ENCODE peak calls at places on chromosomes 13 and 19, in six cellular contexts. H is body of pancreas, N is fibroblast of villous mesenchyme, P is thoracic aorta, E is A549, M is heart left ventricle. Z is an unnamed sample.

GRCh38 chr13:43145556-43145955 is 122.2 kb downstream of the DNAJC15 start:
- DNase-seq in H (no peak), N (no peak), P (no peak), E (no peak), M (no peak), Z (no peak)

GRCh38 chr19:48135411-48135810 is 24.8 kb upstream of the PLA2G4C start:
- DNase-seq in H (no peak), N (no peak), P (no peak), E (peak; percentile 57), M (no peak), Z (peak; percentile 25)

GRCh38 chr13:83184819-83185218 is 697.5 kb downstream of the SLITRK1 start:
- DNase-seq in H (no peak), N (peak; percentile 26), P (no peak), E (no peak), M (no peak), Z (peak; percentile 70)

GRCh38 chr13:100636004-100636403 is 38.6 kb downstream of the TMTC4 start:
- DNase-seq in H (no peak), N (no peak), P (no peak), E (no peak), M (no peak), Z (no peak)

GRCh38 chr19:55189424-55189823 is 9.3 kb upstream of the SYT5 start:
- DNase-seq in H (no peak), N (peak; percentile 92), P (no peak), E (peak; percentile 99), M (peak; percentile 50), Z (peak; percentile 94)

GRCh38 chr13:33644607-33645543 is 173.1 kb upstream of the RFC3 start:
- DNase-seq in H (no peak), N (peak; percentile 63), P (no peak), E (no peak), M (peak; percentile 34), Z (peak; percentile 27)

GRCh38 chr19:3055741-3056453 is 6.4 kb downstream of the TLE5 start:
- DNase-seq in H (peak; percentile 92), N (no peak), P (no peak), E (peak; percentile 37), M (no peak), Z (no peak)

GRCh38 chr19:41263042-41263849 is 926 bp upstream of the HNRNPUL1 start:
- DNase-seq in H (peak; percentile 67), N (peak; percentile 93), P (peak; percentile 42), E (peak; percentile 76), M (peak; percentile 75), Z (peak; percentile 81)

GRCh38 chr13:99198630-99199029 is 2.0 kb upstream of the UBAC2 start:
- DNase-seq in H (no peak), N (no peak), P (no peak), E (no peak), M (no peak), Z (no peak)

GRCh38 chr13:34294483-34295129 is 476.7 kb downstream of the RFC3 start:
- DNase-seq in H (no peak), N (no peak), P (no peak), E (no peak), M (peak; percentile 41), Z (peak; percentile 33)

GRCh38 chr19:42092350-42092749 is 16.4 kb downstream of the ZNF574 start:
- DNase-seq in H (no peak), N (no peak), P (no peak), E (peak; percentile 81), M (no peak), Z (peak; percentile 37)

GRCh38 chr19:23273022-23273593 is 22.9 kb upstream of the ZNF724 start:
- DNase-seq in H (peak; percentile 21), N (no peak), P (no peak), E (no peak), M (no peak), Z (no peak)

GRCh38 chr19:23273594-23274412 is 23.6 kb upstream of the ZNF724 start:
- DNase-seq in H (peak; percentile 93), N (peak; percentile 88), P (peak; percentile 74), E (peak; percentile 53), M (peak; percentile 93), Z (peak; percentile 92)
- TF ChIP-seq CTCF in H (no peak), N (no peak), P (no peak), E (no peak), M (no peak), Z (no peak)

GRCh38 chr19:15737722-15738121 is at the start of gene OR10H3:
- DNase-seq in H (no peak), N (no peak), P (no peak), E (no peak), M (no peak), Z (no peak)

GRCh38 chr19:15730538-15730937 is 2.7 kb downstream of the OR10H2 start:
- DNase-seq in H (no peak), N (no peak), P (no peak), E (no peak), M (no peak), Z (no peak)

GRCh38 chr19:15733895-15734294 is 3.9 kb upstream of the OR10H3 start:
- DNase-seq in H (no peak), N (no peak), P (no peak), E (no peak), M (no peak), Z (no peak)

GRCh38 chr19:15727724-15728123 is at the start of gene OR10H2:
- DNase-seq in H (no peak), N (no peak), P (no peak), E (no peak), M (no peak), Z (no peak)

DNA sequence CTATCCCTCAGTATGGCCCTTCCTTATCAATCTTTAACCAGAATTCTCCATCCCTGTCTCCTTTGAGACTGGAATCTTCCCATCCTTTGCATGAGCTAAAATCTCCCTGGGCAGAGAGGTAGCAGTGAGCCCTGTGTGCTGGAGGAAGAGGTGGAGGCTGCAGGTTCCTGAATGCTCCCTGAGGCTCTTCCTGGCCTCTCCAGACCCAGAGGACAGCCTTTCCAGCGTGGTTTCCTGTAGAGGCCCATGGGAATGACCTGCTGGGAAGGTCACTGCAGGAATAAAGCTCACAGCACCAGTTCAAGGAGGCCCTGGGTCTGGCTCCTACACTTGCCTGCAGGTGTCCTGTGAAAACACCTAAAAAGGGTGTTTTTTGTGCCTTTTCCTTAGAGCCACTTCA is 4.6 kb downstream of the OR10H2 start:
- DNase-seq in H (no peak), N (no peak), P (no peak), E (no peak), M (no peak), Z (no peak)
- H3K4me3 ChIP-seq in H (no peak overlapping the region), N (no peak overlapping the region), P (no peak overlapping the region), E (no peak overlapping the region), M (no peak overlapping the region), Z (no peak overlapping the region)

GRCh38 chr13:20582026-20582425 is 15.1 kb downstream of the IFT88 start:
- DNase-seq in H (no peak), N (no peak), P (no peak), E (no peak), M (no peak), Z (no peak)
- TF ChIP-seq CTCF in H (no peak), N (no peak), P (no peak), E (no peak), M (no peak), Z (no peak)

DNA sequence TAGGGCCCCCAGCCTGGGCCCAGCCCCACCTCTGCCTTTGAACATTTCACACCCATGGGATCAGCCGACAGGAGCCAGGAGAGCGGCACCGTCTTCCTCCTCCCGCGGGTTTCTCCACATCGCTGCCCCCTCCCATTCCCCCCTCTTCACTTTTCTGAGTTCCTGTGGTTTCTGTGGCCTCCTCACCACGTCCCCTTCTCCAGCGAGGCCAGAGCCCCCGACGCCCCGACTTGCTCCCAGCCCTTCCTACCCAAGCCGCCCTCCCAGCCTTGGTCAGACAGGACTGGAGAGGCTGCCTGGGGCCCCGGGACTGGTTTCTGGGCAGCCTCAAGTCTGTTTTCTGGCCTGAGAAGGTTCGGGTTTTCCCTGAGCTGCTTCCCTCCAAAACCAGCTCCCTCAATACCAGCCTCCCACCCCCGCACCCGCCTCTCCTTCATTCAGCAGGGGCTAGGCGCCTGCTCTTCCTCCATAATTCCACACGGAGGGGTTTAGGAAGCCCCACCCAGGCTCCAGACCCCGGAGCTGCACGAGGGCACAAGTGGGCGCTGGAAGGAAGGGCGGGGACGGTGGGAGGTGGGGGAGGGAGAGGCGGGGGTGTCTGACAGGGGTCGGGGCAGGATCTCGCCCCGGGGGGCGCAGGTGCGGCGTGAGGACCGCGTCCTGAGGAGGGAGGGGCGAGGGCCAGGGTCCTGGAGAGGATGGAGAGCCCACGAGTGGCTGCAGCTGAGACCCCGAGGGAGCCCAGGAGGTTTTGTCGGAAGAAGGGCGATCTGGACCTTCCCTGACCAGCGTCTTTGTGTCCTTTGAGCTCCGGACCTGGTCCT is 4.0 kb upstream of the SIGLEC10 start:
- DNase-seq in H (no peak), N (no peak), P (no peak), E (no peak), M (no peak), Z (no peak)
- H3K4me3 ChIP-seq in H (no peak overlapping the region), N (no peak overlapping the region), P (no peak overlapping the region), E (no peak overlapping the region), M (no peak overlapping the region), Z (no peak overlapping the region)